ENCODE peak calls at places on chromosomes 6 and 20, in six cellular contexts. S is heart left ventricle; B is effector memory CD4-positive, alpha-beta T cell; X is neural progenitor cell; P is spleen; L is tibial artery. F is an unnamed sample. For H3K4me1 and H3K9me3, the result is how much of the 10 kb centered on the place peaks cover.

GRCh38 chr6:52231411-52232127 is 12.7 kb downstream of the IL17F start:
- DNase-seq in S (no peak), B (no peak), X (no peak), P (no peak), L (no peak), F (peak)

GRCh38 chr6:24910331-24910849 is 25.4 kb downstream of the RIPOR2 start:
- DNase-seq in S (peak), B (no peak), X (peak), P (peak), L (no peak), F (peak)

GRCh38 chr6:38509713-38510112 is 130.0 kb downstream of the BTBD9 start:
- DNase-seq in S (no peak), B (no peak), X (no peak), P (no peak), L (no peak), F (no peak)

GRCh38 chr6:74248966-74249365 is 553.0 kb downstream of the CD109 start:
- DNase-seq in S (no peak), B (no peak), X (no peak), P (no peak), L (no peak), F (no peak)

GRCh38 chr6:6315660-6316059 is 4.8 kb downstream of the F13A1 start:
- DNase-seq in S (no peak), B (no peak), X (peak), P (no peak), L (no peak), F (no peak)

GRCh38 chr6:141744971-141745370 is 387.8 kb upstream of the GJE1 start:
- DNase-seq in S (no peak), B (no peak), X (no peak), P (no peak), L (no peak), F (no peak)

GRCh38 chr20:38034108-38034649 is 633 bp downstream of the RPRD1B start:
- DNase-seq in S (no peak), B (no peak), X (no peak), P (no peak), L (no peak), F (peak)

GRCh38 chr20:18254615-18255014 is 33.7 kb upstream of the ZNF133 start:
- DNase-seq in S (no peak), B (no peak), X (no peak), P (no peak), L (no peak), F (no peak)

GRCh38 chr6:160756871-160757270 is 54.8 kb downstream of the PLG start:
- DNase-seq in S (no peak), B (no peak), X (no peak), P (no peak), L (no peak), F (no peak)

GRCh38 chr6:34324738-34325444 is 67.6 kb downstream of the NUDT3 start:
- DNase-seq in S (peak), B (no peak), X (peak), P (no peak), L (peak), F (no peak)

DNA sequence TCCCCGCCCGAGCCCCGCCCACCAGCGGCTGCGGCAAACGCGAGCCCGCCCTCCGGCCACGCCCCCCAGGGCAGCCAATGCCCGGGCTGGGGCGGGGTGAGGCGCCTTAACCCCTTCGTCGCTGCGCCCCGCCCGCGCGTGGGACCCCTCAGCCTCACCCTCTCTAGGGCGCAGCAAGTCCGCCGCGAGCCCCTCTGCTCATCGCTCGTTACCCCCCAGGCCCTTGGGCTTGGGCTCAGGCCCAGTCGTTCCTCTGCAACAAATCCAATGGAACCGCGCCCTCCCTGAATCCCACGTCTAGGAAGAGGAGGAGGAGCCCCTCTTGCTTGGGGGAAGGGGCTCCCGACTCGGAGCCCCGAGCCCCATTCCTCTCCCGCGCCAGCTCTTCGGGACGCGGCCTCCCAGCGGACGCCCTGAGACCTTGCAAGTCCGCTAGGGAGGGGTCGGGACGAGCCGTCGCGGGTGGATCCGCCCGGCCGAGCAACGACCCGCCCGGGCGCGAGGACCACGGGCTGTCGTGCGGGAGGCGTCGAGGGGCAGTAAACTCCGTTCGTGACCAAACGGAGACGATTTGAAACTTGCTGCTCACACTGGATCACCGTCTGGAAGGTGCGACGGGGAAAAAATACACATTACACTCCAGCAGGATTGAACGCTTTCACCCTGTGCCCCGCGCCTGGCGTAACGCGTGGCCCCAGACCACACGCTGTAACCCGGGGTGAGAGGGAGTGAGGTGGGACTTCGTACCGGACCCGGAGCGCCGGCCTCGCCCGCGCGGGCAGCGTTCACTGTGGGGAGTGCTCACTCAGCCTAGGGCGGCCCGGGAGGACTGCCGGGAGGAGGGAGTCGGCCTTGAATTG is 463 bp upstream of the LZTS3 start:
- DNase-seq in S (peak), B (peak), X (peak), P (peak), L (peak), F (peak)
- H3K27ac ChIP-seq in S (peak), B (peak), X (peak), P (no peak), L (peak), F (peak)

GRCh38 chr6:108654465-108655106 is 93.9 kb downstream of the FOXO3 start:
- DNase-seq in S (no peak), B (no peak), X (no peak), P (no peak), L (no peak), F (no peak)
- H3K4me1 ChIP-seq in S (under half), B (under half), X (under half), P (half or more), L (half or more), F (under half)

GRCh38 chr20:49677777-49678758 is 35.6 kb downstream of the B4GALT5 start:
- DNase-seq in S (no peak), B (no peak), X (no peak), P (no peak), L (no peak), F (no peak)

GRCh38 chr20:49672109-49672681 is 41.5 kb downstream of the B4GALT5 start:
- DNase-seq in S (no peak), B (no peak), X (no peak), P (no peak), L (no peak), F (no peak)

GRCh38 chr20:49674383-49675352 is 39.0 kb downstream of the B4GALT5 start:
- DNase-seq in S (no peak), B (no peak), X (no peak), P (no peak), L (no peak), F (no peak)

GRCh38 chr20:49676581-49677291 is 36.9 kb downstream of the B4GALT5 start:
- DNase-seq in S (no peak), B (peak), X (no peak), P (no peak), L (no peak), F (no peak)

DNA sequence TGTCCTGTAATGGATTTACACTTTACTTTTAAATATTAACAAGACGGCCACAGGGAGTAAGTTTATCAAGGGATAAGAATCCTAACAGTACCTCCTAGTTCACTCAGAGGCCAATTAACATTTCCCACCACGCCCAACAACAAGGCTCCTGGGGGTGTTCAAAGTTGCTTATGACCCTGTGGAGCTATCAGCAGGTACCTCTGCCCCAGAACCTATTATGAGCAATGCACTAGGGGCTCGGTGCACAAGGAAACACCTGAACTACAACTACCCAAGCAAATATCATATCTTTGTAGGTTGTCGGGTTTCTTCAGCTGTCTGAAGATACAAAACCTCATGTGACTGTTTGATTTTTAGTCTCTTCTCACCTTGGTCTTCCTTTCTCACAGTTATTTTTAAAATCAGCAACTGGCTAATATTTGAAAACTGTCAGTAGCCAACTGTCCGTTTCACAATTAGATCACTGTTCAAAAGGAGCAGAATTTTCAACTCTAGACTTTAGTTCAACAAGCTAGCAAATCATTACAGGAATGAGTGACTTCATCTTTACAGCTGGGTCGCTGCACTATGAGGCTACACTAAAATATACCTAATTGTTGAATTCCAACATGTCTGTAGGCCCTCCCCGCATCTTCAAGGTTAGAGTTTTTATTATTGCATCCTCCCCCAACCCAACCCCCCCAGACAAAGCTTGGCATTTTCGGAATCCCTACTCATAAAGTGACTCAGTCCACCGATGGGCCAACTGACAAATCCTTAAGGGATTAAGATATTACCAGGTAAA is 38.1 kb downstream of the B4GALT5 start:
- DNase-seq in S (no peak), B (no peak), X (no peak), P (no peak), L (no peak), F (no peak)
- H3K9me3 ChIP-seq in S (under half), B (under half), X (under half), P (under half), L (under half), F (under half)

GRCh38 chr6:111593516-111593824 is 12.2 kb downstream of the TRAF3IP2 start:
- DNase-seq in S (no peak), B (no peak), X (no peak), P (no peak), L (no peak), F (no peak)
- H3K27ac ChIP-seq in S (no peak), B (no peak), X (no peak), P (no peak), L (peak), F (no peak)

GRCh38 chr6:4797590-4797989 is 21.4 kb downstream of the CDYL start:
- DNase-seq in S (no peak), B (no peak), X (no peak), P (no peak), L (no peak), F (no peak)
- H3K4me1 ChIP-seq in S (under half), B (under half), X (under half), P (half or more), L (under half), F (under half)

GRCh38 chr20:58039569-58040092 is 188.8 kb downstream of the ANKRD60 start:
- DNase-seq in S (no peak), B (no peak), X (no peak), P (peak), L (no peak), F (no peak)
- H3K9me3 ChIP-seq in S (under half), B (under half), X (under half), P (under half), L (under half), F (under half)

GRCh38 chr6:32153252-32153834 is 598 bp upstream of the PPT2 start:
- DNase-seq in S (peak), B (no peak), X (peak), P (peak), L (peak), F (no peak)

GRCh38 chr6:32151131-32151884 is 431 bp downstream of the PRRT1 start:
- DNase-seq in S (no peak), B (no peak), X (no peak), P (no peak), L (no peak), F (no peak)

GRCh38 chr6:32151885-32152311 is at the start of gene PRRT1:
- DNase-seq in S (no peak), B (no peak), X (peak), P (no peak), L (no peak), F (no peak)

GRCh38 chr6:32153835-32154513 is at the start of gene PPT2:
- DNase-seq in S (peak), B (peak), X (peak), P (peak), L (peak), F (peak)

DNA sequence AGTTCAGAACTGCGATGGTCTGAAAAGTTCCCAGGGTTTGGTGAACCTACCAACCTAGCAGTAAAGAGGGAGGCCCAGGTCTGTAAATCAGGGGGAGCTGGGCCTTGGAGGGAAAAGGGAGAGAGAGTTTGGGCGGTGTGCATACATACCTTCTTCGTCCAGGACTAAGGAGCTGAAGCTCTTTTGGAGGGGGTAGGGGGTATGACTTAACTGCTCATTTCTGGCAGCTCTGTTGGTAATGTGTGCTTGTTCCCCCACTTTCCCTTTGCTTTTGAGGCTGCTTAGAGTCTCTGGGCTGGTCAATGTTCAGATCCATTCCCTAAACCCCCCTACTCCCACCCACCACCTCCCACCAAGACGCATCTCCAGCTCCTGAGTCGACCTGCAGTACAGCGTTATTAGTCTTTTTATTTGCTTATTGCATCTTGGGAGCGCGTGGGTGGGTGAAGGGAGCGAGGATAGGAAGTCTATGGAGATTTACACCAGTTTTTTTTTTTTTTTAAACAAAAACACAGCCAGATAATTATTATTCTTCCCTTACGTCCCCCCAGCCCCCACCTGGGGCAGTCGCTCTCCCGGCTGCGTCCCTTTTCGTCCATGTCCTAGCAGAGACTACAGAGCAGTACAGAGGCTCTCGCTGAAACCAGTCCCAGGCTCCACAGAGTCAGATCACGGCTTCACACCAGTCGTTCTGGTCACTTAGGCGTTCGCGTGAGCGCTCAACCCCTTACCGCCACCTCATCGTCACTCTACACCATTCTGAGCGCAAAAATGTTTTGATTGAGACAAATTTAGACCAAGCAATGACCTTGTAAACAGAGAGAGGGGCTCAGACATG is 894 bp upstream of the PRRT1 start:
- DNase-seq in S (peak), B (no peak), X (peak), P (no peak), L (no peak), F (no peak)
- H3K27ac ChIP-seq in S (peak), B (no peak), X (no peak), P (peak), L (peak), F (peak)

DNA sequence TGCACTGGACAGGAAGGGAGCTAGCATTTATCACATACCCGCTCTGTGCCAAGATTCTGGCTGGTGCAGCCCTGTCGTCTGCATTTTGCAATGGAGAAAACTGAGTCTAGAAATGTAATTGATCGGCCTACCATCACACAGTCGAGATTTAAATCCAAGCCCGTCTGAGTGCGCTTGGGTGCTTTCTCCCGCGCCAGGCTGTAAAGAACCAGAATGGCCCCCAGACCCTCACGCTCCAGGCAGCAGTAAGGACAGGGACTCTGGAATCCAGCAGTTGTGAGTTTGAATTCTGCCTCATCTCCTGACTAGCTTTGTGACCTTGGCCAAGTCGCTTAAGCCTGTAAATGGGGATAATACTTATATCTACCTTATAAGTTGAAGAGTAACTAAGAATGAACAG is 10.8 kb downstream of the DYNLRB1 start:
- DNase-seq in S (no peak), B (no peak), X (no peak), P (no peak), L (peak), F (no peak)
- H3K4me1 ChIP-seq in S (under half), B (under half), X (under half), P (half or more), L (under half), F (under half)

F was measured in CD8-positive, alpha-beta memory T cell.